ENCODE peak calls at places on chromosomes 1 and 21, in four cellular contexts. U is K562, X is HepG2, G is GM12878. M is an unnamed sample.

GRCh38 chr1:28887418-28887834 is 26.9 kb upstream of the EPB41 start:
- DNase-seq in X (no peak), G (no peak), U (peak), M (no peak)

GRCh38 chr1:154186852-154187501 is 4.9 kb downstream of the TPM3 start:
- DNase-seq in X (no peak), G (no peak), U (peak), M (no peak)

GRCh38 chr1:65363484-65363883 is 54.1 kb downstream of the DNAJC6 start:
- DNase-seq in U (no peak), X (no peak), G (no peak), M (no peak)

GRCh38 chr21:46527801-46528200 is 69.1 kb downstream of the DIP2A start:
- DNase-seq in X (no peak), U (no peak), G (no peak), M (no peak)

GRCh38 chr1:64598100-64598571 is 128.2 kb downstream of the CACHD1 start:
- DNase-seq in G (no peak), U (peak), X (no peak), M (peak)

GRCh38 chr1:162406811-162407210 is 5.1 kb downstream of the SH2D1B start:
- DNase-seq in G (no peak), X (no peak), U (no peak), M (no peak)

GRCh38 chr1:106910798-106911197 is 145.7 kb upstream of the PRMT6 start:
- DNase-seq in X (no peak), G (no peak), U (no peak), M (no peak)

GRCh38 chr1:90402893-90403849 is 313.9 kb downstream of the BARHL2 start:
- DNase-seq in G (no peak), X (peak), U (no peak), M (peak)

GRCh38 chr1:75707191-75707590 is 17.3 kb upstream of the ACADM start:
- DNase-seq in G (no peak), U (peak), X (peak), M (no peak)

GRCh38 chr1:63691672-63692425 is 82.0 kb upstream of the ROR1 start:
- DNase-seq in U (peak), X (peak), G (no peak), M (peak)

GRCh38 chr1:160416369-160416768 is 16.0 kb downstream of the VANGL2 start:
- DNase-seq in X (peak), G (no peak), U (no peak), M (peak)

GRCh38 chr1:227952374-227953021 is 4.8 kb upstream of the WNT9A start:
- DNase-seq in U (peak), G (no peak), X (no peak), M (no peak)

GRCh38 chr1:97356309-97356708 is 564.5 kb downstream of the DPYD start:
- DNase-seq in G (no peak), X (no peak), U (no peak), M (no peak)

GRCh38 chr1:118739421-118739930 is 248.7 kb downstream of the TBX15 start:
- DNase-seq in X (no peak), G (no peak), U (no peak), M (no peak)
- TF ChIP-seq KDM1A in X (no peak), G (no peak), U (no peak), M (no peak)

GRCh38 chr1:244163131-244163530 is 112.0 kb downstream of the ZBTB18 start:
- DNase-seq in G (no peak), X (no peak), U (no peak), M (no peak)

GRCh38 chr1:244163861-244164562 is 112.9 kb downstream of the ZBTB18 start:
- DNase-seq in G (no peak), X (no peak), U (no peak), M (peak)

GRCh38 chr1:244159646-244160045 is 108.6 kb downstream of the ZBTB18 start:
- DNase-seq in G (no peak), U (no peak), X (no peak), M (no peak)

GRCh38 chr1:244160455-244161020 is 109.5 kb downstream of the ZBTB18 start:
- DNase-seq in X (no peak), G (no peak), U (no peak), M (no peak)

GRCh38 chr1:244161111-244161510 is 110.0 kb downstream of the ZBTB18 start:
- DNase-seq in G (no peak), X (no peak), U (no peak), M (no peak)
- TF ChIP-seq JUNB in G (no peak), X (no peak), U (no peak), M (no peak)

GRCh38 chr1:54666333-54666732 is 24.7 kb downstream of the MROH7 start:
- DNase-seq in G (no peak), X (no peak), U (no peak), M (no peak)
- TF ChIP-seq KDM1A in G (no peak), X (no peak), U (no peak), M (no peak)

GRCh38 chr1:209850342-209850979 is 22.7 kb downstream of the UTP25 start:
- DNase-seq in X (peak), G (no peak), U (peak), M (peak)
- TF ChIP-seq JUNB in X (no peak), G (no peak), U (no peak), M (no peak)

DNA sequence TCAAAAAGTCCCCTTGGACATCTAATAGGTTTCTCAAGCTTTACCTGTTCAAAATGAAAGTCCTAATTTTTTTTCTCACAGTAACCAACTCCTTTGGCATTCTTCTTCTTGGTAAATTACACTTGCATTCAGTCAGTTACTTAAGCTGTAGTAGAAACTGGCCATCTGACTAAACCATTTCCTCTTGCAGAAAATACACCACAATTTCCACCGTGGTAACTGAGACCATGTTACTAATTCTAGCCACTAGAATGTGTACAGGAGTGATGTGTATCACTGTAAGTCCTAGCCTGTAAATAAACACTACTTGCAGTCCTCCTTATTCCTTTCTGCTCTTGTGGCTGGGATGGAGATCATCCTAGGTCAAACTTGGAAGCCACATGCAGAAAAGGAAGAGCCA is 965.4 kb upstream of the TMPRSS15 start:
- DNase-seq in G (no peak), U (no peak), X (no peak), M (no peak)
- TF ChIP-seq KDM1A in G (no peak), U (no peak), X (no peak), M (no peak)

GRCh38 chr1:53470584-53470983 is 11.4 kb downstream of the DMRTB1 start:
- DNase-seq in G (no peak), X (no peak), U (no peak), M (no peak)

GRCh38 chr1:53473463-53473862 is 14.3 kb downstream of the DMRTB1 start:
- DNase-seq in X (no peak), U (no peak), G (no peak), M (no peak)

GRCh38 chr1:53469373-53469772 is 10.2 kb downstream of the DMRTB1 start:
- DNase-seq in X (no peak), G (no peak), U (no peak), M (no peak)

GRCh38 chr1:53470155-53470554 is 11.0 kb downstream of the DMRTB1 start:
- DNase-seq in U (peak), G (no peak), X (peak), M (peak)

DNA sequence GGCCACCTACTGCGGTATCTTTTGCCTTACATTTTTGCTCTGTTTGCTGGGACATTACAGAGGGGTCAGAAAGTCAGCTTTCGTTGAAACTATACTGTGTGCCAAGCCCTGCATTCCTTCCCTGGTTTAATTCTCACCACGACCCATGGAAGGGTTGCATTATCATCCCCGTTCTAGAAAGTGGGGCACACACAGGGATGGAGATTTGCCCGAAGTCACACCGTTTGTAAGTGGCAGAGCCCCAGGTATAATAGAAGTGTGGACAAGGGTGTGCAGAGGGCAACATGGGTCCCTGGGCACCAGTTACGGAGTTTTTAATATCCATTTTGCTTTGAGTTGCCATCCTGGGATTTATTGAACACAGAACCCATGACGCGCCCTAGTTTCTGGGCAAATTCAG is 11.8 kb downstream of the DMRTB1 start:
- DNase-seq in X (no peak), U (no peak), G (no peak), M (no peak)
- TF ChIP-seq JUNB in X (no peak), U (no peak), G (no peak), M (no peak)

DNA sequence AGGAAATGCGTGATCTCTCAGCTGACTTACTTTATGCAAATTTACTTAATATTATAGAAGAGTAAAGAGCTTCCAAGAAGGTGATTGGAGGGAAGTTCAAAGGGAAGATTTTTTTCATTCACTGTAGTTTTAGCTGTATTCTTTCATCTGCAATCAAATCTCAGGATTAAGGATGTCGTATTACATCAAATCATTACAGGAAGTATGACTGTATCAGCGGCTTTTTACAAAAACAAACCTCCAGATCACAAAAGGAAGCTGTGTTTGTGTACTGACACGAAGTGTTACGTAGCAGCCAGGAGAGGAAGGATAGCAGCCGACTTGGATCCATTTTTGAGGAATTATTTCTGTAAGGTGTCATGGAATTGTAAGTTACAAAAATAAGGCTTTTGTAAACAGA is 49.6 kb downstream of the KCNJ15 start:
- DNase-seq in U (no peak), X (no peak), G (no peak), M (peak)
- TF ChIP-seq KDM1A in U (no peak), X (no peak), G (no peak), M (no peak)

GRCh38 chr1:7596126-7596755 is 174.9 kb upstream of the VAMP3 start:
- DNase-seq in G (no peak), X (no peak), U (no peak), M (no peak)
- TF ChIP-seq JUNB in G (no peak), X (no peak), U (no peak), M (no peak)